ENCODE peak calls at places on chromosomes 2 and 18, in nine cellular contexts. Z is foreskin fibroblast; F is HL-60; O is activated T-cell treated with anti-CD3 and anti-CD28 coated beads for 1 hour; C is GOT3; U is mesothelial cell of epicardium; H is NCI-H774; D is dermis microvascular lymphatic vessel endothelial cell; W is stimulated activated effector memory CD8-positive, alpha-beta T cell treated with anti-CD3 and anti-CD28 coated beads, Interleukin-12 subunit alpha, Interleukin-12 subunit beta, amount 100 ng/mL, for 72 hours. R is an unnamed sample.

GRCh38 chr18:49572935-49573334 is 11.1 kb downstream of the LIPG start:
- DNase-seq in H (no peak), D (no peak), W (no peak), U (no peak), Z (no peak), O (no peak), F (no peak), C (no peak), R (no peak)

GRCh38 chr2:207836526-207837133 is 66.9 kb upstream of the FZD5 start:
- DNase-seq in W (no peak), O (no peak), U (no peak), C (no peak), D (no peak), F (no peak), Z (no peak), H (no peak), R (no peak)

GRCh38 chr2:29105375-29105774 is 9.8 kb upstream of the CLIP4 start:
- DNase-seq in F (no peak), W (peak), C (no peak), H (no peak), U (no peak), D (no peak), O (no peak), Z (no peak), R (no peak)

GRCh38 chr2:54588244-54588899 is 132.2 kb downstream of the SPTBN1 start:
- DNase-seq in H (no peak), W (no peak), Z (no peak), U (no peak), C (no peak), O (no peak), F (no peak), D (no peak), R (no peak)

GRCh38 chr2:70525032-70525431 is 28.6 kb downstream of the TGFA start:
- DNase-seq in F (no peak), W (peak), C (no peak), U (no peak), D (no peak), Z (no peak), H (no peak), O (no peak), R (no peak)

GRCh38 chr2:43018179-43019024 is 208.0 kb downstream of the ZFP36L2 start:
- DNase-seq in C (no peak), Z (peak), W (no peak), D (no peak), O (no peak), U (no peak), F (peak), H (no peak), R (no peak)

GRCh38 chr2:234691226-234691600 is 194.3 kb upstream of the ARL4C start:
- DNase-seq in D (no peak), F (no peak), H (no peak), W (no peak), Z (no peak), O (no peak), U (no peak), C (no peak), R (no peak)

GRCh38 chr2:96072746-96073145 is 38.0 kb upstream of the GPAT2 start:
- DNase-seq in Z (no peak), D (no peak), H (no peak), O (no peak), C (no peak), W (no peak), U (no peak), F (no peak), R (no peak)

GRCh38 chr2:170820647-170821630 is 4.3 kb downstream of the GAD1 start:
- DNase-seq in O (no peak), C (no peak), Z (no peak), F (no peak), W (no peak), U (no peak), D (no peak), H (no peak), R (no peak)

GRCh38 chr2:160269803-160270570 is 69.9 kb upstream of the ITGB6 start:
- DNase-seq in F (peak), C (peak), U (peak), Z (peak), O (peak), H (peak), D (peak), W (peak), R (peak)

GRCh38 chr2:227545990-227546389 is 52.7 kb upstream of the SCYGR2 start:
- DNase-seq in O (no peak), C (no peak), Z (no peak), F (no peak), U (no peak), H (no peak), D (no peak), W (peak), R (no peak)

GRCh38 chr2:43759195-43759594 is 14.6 kb upstream of the DYNC2LI1 start:
- DNase-seq in Z (peak), D (peak), W (no peak), C (no peak), F (no peak), O (no peak), H (no peak), U (no peak), R (no peak)

GRCh38 chr18:36448384-36449290 is 151.1 kb downstream of the FHOD3 start:
- DNase-seq in H (no peak), W (no peak), D (no peak), O (no peak), Z (no peak), C (no peak), U (no peak), F (no peak), R (no peak)

GRCh38 chr2:57527685-57528084 is 518.9 kb upstream of the VRK2 start:
- DNase-seq in O (no peak), H (no peak), C (no peak), W (no peak), Z (no peak), F (no peak), U (no peak), D (no peak), R (no peak)

GRCh38 chr2:239298126-239298804 is 102.6 kb downstream of the HDAC4 start:
- DNase-seq in O (peak), C (no peak), W (peak), F (no peak), D (no peak), U (no peak), H (no peak), Z (no peak), R (no peak)

GRCh38 chr2:132669854-132670103 is 226 bp downstream of the LYPD1 start:
- DNase-seq in H (peak), C (no peak), O (no peak), Z (no peak), F (no peak), D (no peak), U (no peak), W (no peak), R (peak)

GRCh38 chr2:108069515-108070310 is 83.4 kb downstream of the SLC5A7 start:
- DNase-seq in W (no peak), U (no peak), D (no peak), F (no peak), H (no peak), Z (no peak), C (no peak), O (no peak), R (no peak)

GRCh38 chr18:487371-487770 is 13.1 kb downstream of the COLEC12 start:
- DNase-seq in W (no peak), F (no peak), U (no peak), O (no peak), H (no peak), Z (no peak), C (no peak), D (no peak), R (no peak)

GRCh38 chr2:217695033-217695520 is 307.7 kb downstream of the TNS1 start:
- DNase-seq in H (no peak), W (no peak), C (peak), F (no peak), D (no peak), U (no peak), Z (peak), O (no peak), R (no peak)

GRCh38 chr2:113739849-113740248 is 16.6 kb downstream of the SLC35F5 start:
- DNase-seq in D (no peak), O (no peak), C (no peak), W (no peak), H (no peak), F (no peak), U (no peak), Z (no peak), R (no peak)

GRCh38 chr2:50538137-50538536 is 493.8 kb downstream of the NRXN1 start:
- DNase-seq in W (no peak), D (no peak), H (no peak), O (no peak), C (no peak), Z (no peak), U (no peak), F (no peak), R (no peak)

GRCh38 chr2:232322560-232323327 is 55.8 kb upstream of the ALPP start:
- DNase-seq in D (no peak), O (no peak), Z (no peak), H (no peak), U (no peak), W (no peak), F (no peak), C (no peak), R (no peak)

GRCh38 chr18:79614211-79615028 is 65.2 kb upstream of the CTDP1 start:
- DNase-seq in Z (no peak), W (no peak), H (no peak), F (no peak), D (no peak), O (no peak), U (no peak), C (no peak), R (no peak)

R was measured in DMS153.